ENCODE peak calls at places on chromosomes 7 and 10, in seven cellular contexts. O is transverse colon, K is endodermal cell, T is fibroblast of lung, A is heart right ventricle, X is tibial artery, E is neural progenitor cell. D is an unnamed sample. For H3K36me3, the result is how much of the 10 kb centered on the place peaks cover.

GRCh38 chr10:77608281-77608680 is 29.3 kb downstream of the KCNMA1 start:
- DNase-seq in T (no peak), E (no peak), O (no peak), K (no peak), A (no peak), X (no peak), D (no peak)

GRCh38 chr10:50558368-50558767 is 65.4 kb downstream of the SGMS1 start:
- DNase-seq in T (peak), A (no peak), X (no peak), E (no peak), O (no peak), K (no peak), D (no peak)

GRCh38 chr7:129690701-129691100 is 79.2 kb downstream of the NRF1 start:
- DNase-seq in O (no peak), X (no peak), E (no peak), A (no peak), K (no peak), T (no peak), D (no peak)

GRCh38 chr10:94016727-94017714 is 23.3 kb downstream of the PLCE1 start:
- DNase-seq in E (no peak), A (peak), T (no peak), O (no peak), X (no peak), K (peak), D (no peak)

GRCh38 chr7:98955992-98956391 is 77.7 kb downstream of the TRRAP start:
- DNase-seq in E (no peak), X (no peak), T (no peak), A (no peak), O (no peak), K (no peak), D (no peak)

GRCh38 chr10:95787447-95787846 is 31.5 kb downstream of the ENTPD1 start:
- DNase-seq in A (no peak), O (no peak), X (no peak), E (no peak), K (no peak), T (no peak), D (no peak)

GRCh38 chr10:93475871-93476270 is 6.3 kb downstream of the MYOF start:
- DNase-seq in X (no peak), O (peak), E (no peak), K (peak), T (no peak), A (no peak), D (no peak)

GRCh38 chr7:135575296-135575695 is 17.6 kb downstream of the NUP205 start:
- DNase-seq in A (no peak), X (no peak), K (no peak), O (no peak), E (no peak), T (no peak), D (no peak)

GRCh38 chr7:44184874-44185446 is 4.3 kb downstream of the GCK start:
- DNase-seq in O (no peak), E (no peak), T (no peak), K (no peak), X (no peak), A (no peak), D (no peak)

GRCh38 chr7:142854505-142855400 is at the start of gene EPHB6:
- DNase-seq in X (peak), O (peak), A (peak), K (peak), T (peak), E (peak), D (peak)

GRCh38 chr7:114959931-114960330 is 38.0 kb downstream of the MDFIC start:
- DNase-seq in T (peak), E (no peak), A (no peak), O (no peak), K (no peak), X (no peak), D (no peak)

GRCh38 chr7:47783456-47784240 is 164.6 kb downstream of the PKD1L1 start:
- DNase-seq in X (peak), T (peak), O (no peak), A (no peak), E (no peak), K (no peak), D (no peak)

GRCh38 chr10:105785721-105786120 is 1144.6 kb downstream of the SORCS3 start:
- DNase-seq in O (no peak), E (no peak), K (no peak), X (no peak), T (no peak), A (no peak), D (no peak)

GRCh38 chr7:9106747-9107146 is 673.3 kb downstream of the NXPH1 start:
- DNase-seq in X (no peak), T (no peak), E (no peak), K (no peak), O (no peak), A (no peak), D (no peak)

GRCh38 chr7:41508755-41509154 is 194.1 kb downstream of the INHBA start:
- DNase-seq in T (no peak), E (no peak), A (no peak), O (no peak), K (no peak), X (no peak), D (no peak)

GRCh38 chr7:21198929-21199328 is 229.0 kb upstream of the SP4 start:
- DNase-seq in E (no peak), O (peak), T (no peak), A (no peak), K (no peak), X (no peak), D (no peak)

GRCh38 chr7:95407751-95408150 is 11.6 kb upstream of the PON3 start:
- DNase-seq in O (no peak), A (no peak), K (no peak), T (no peak), X (no peak), E (peak), D (no peak)

GRCh38 chr10:69321865-69322264 is 43.6 kb downstream of the HK1 start:
- DNase-seq in K (no peak), T (peak), A (no peak), E (no peak), X (no peak), O (no peak), D (no peak)

GRCh38 chr7:96228760-96229159 is 93.1 kb downstream of the SLC25A13 start:
- DNase-seq in X (no peak), T (no peak), E (no peak), K (no peak), O (no peak), A (no peak), D (no peak)

GRCh38 chr7:44914992-44915607 is 29.8 kb upstream of the PURB start:
- DNase-seq in E (no peak), X (no peak), O (no peak), A (no peak), K (no peak), T (no peak), D (no peak)

GRCh38 chr7:27184342-27185012 is 555 bp downstream of the HOXA11 start:
- DNase-seq in X (peak), E (peak), O (peak), T (no peak), K (peak), A (no peak), D (peak)

GRCh38 chr10:127999291-127999690 is 92.4 kb downstream of the PTPRE start:
- DNase-seq in A (no peak), X (no peak), T (no peak), O (no peak), K (no peak), E (peak), D (no peak)

GRCh38 chr7:64946772-64947171 is 43.7 kb downstream of the ZNF273 start:
- DNase-seq in T (peak), K (peak), A (no peak), O (no peak), X (no peak), E (peak), D (no peak)

GRCh38 chr7:151631149-151631967 is 111.7 kb upstream of the RHEB start:
- DNase-seq in T (peak), K (peak), O (no peak), A (no peak), X (no peak), E (peak), D (no peak)

GRCh38 chr7:151630349-151630748 is 110.7 kb upstream of the RHEB start:
- DNase-seq in T (no peak), E (no peak), A (no peak), K (no peak), O (no peak), X (no peak), D (no peak)

GRCh38 chr7:151632750-151633515 is 113.2 kb upstream of the RHEB start:
- DNase-seq in K (peak), T (peak), E (peak), X (peak), A (peak), O (peak), D (peak)

GRCh38 chr7:151633516-151633812 is 113.8 kb upstream of the RHEB start:
- DNase-seq in T (no peak), E (no peak), A (no peak), X (no peak), O (no peak), K (no peak), D (no peak)

DNA sequence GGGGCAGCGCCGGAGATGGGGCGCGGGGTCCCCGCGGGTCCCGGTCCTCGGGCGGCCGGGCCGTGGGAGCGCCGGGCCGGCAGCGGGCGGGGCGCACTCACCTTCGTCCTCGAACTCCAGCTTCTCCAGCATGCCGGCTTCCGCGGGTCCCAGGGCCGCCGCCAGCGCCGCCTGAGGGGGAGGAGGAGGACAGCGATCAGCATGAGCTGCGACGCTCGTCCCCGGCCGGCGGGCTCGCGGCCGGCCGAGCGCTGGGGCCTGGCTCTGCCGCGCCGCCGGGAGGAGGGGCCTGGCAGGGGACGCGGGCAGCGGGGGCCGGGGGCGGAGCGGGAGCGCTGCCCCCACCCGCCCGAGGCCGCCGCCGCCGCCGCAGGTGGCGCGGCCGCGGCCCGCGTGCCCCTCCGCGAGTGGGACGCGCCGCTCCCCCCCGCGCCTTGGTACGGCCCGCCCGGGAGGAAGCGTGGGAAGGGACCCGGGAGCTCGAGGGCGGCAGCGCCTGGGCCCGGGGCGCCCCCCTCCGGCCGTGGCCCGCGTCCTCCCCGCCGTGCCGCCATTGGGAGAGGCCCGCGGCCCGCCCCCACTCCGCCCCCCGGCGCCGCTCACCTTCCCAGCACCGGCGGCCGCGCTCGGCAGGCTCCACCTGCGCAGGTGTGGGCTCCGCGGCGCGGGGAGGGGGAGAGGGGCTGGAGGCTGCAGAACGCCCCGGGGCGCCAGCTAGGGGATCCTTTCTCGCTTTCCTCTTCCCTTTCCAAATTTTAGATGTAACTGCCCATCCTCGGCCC is 112.5 kb upstream of the RHEB start:
- DNase-seq in E (peak), O (peak), K (peak), A (peak), X (peak), T (peak), D (no peak)
- TF ChIP-seq CTCF in E (peak), O (peak), K (peak), A (peak), X (peak), T (no peak), D (peak)

GRCh38 chr7:107917770-107918651 is 27.0 kb downstream of the DLD start:
- DNase-seq in K (no peak), A (no peak), O (no peak), X (no peak), T (no peak), E (no peak), D (no peak)

GRCh38 chr7:107922891-107923290 is 31.9 kb downstream of the DLD start:
- DNase-seq in E (no peak), K (no peak), O (no peak), X (no peak), A (no peak), T (no peak), D (no peak)

GRCh38 chr7:107918948-107919347 is 28.0 kb downstream of the DLD start:
- DNase-seq in K (no peak), O (no peak), A (no peak), T (no peak), X (no peak), E (no peak), D (no peak)

GRCh38 chr7:107924841-107925490 is 34.0 kb downstream of the DLD start:
- DNase-seq in K (no peak), A (no peak), O (no peak), X (no peak), T (no peak), E (no peak), D (no peak)

DNA sequence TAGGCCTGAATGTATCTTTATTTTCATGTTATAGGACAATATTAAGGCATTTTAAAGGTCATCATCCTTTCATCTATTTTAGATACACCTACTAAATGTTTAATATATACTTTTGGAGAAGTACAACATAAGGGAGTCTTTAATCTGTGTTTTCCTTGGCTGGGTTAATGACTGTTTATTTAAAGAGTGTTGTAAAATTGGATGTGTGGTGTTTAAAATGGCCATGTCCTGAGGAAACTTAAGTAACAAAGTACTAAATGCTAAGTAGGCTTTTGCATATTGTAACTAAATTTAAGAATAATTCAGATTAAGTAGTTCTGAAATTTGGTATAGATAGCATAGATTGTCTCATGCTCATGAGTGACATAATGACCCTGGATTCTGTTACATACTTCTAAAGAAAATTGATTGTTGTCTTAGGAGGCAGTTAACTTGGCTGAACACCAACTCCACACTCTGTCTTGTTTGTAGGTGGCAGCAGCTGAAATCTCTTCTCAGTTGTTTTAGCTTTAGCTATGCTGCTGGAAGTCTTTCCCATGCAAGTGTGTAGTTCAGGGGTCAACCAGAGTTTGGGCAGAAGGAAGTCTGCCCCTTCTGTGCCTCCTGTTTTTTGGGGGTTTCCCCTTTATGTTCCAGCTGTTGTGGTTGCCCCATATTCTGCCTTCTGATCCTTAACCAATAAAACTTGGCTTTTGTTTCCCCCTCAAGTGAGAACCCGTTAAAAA is 29.2 kb downstream of the DLD start:
- DNase-seq in K (no peak), E (no peak), X (no peak), T (peak), O (no peak), A (no peak), D (no peak)
- H3K36me3 ChIP-seq in K (half or more), E (under half), X (half or more), T (under half), O (under half), A (under half), D (half or more)

GRCh38 chr7:148260605-148261004 is 330.0 kb upstream of the C7orf33 start:
- DNase-seq in A (no peak), X (no peak), K (no peak), O (peak), E (no peak), T (peak), D (no peak)

GRCh38 chr7:148253629-148254028 is 336.9 kb upstream of the C7orf33 start:
- DNase-seq in T (no peak), X (no peak), O (no peak), A (no peak), E (no peak), K (no peak), D (no peak)

GRCh38 chr7:148256433-148256832 is 334.1 kb upstream of the C7orf33 start:
- DNase-seq in A (no peak), X (no peak), T (no peak), O (no peak), K (no peak), E (no peak), D (no peak)

DNA sequence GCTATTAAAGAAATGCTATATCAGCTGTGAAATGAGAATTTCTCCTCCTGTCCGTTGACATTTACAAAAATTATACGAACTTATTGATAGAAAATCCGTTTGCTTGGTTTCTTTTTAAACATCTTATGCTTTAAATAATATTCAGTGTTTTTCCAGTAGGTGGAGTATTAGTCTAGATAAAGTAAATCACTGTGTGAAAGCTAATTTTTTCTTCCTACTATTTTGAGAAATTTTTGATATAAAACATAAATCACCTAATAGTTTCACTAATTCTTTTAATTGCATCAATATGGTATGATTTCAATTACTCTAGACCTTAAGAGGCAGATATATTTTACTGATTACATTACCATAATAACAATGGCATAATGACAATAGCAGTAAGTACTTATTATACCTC is 335.2 kb upstream of the C7orf33 start:
- DNase-seq in X (no peak), O (no peak), T (no peak), E (no peak), K (no peak), A (no peak), D (no peak)
- TF ChIP-seq CTCF in X (no peak), O (no peak), T (no peak), E (peak), K (peak), A (peak), D (no peak)

DNA sequence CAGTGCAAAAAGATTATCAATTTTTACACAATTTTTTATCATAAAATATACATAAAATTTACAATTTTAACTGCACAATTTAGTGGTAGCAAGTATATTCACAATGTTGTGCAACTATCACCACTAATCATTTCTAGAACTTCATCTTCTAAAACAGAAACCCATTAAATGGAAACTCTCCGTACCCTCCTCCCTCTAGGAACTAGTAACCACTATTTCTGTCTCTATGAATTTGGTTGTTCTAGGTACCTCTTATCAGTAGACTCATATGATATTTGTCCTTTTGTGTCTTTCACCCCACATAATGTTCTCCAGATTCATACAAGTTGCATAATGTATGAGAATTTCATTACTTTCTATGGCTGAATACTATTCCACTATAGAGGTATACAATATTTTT is 73.5 kb downstream of the HERC4 start:
- DNase-seq in T (no peak), A (no peak), K (no peak), E (no peak), X (no peak), O (no peak), D (no peak)
- H3K36me3 ChIP-seq in T (under half), A (under half), K (under half), E (under half), X (under half), O (under half), D (under half)

GRCh38 chr7:111559665-111560064 is 2.6 kb downstream of the IMMP2L start:
- DNase-seq in O (no peak), E (no peak), T (no peak), A (no peak), X (no peak), K (no peak), D (no peak)

GRCh38 chr7:111560773-111561658 is 1.3 kb downstream of the IMMP2L start:
- DNase-seq in T (peak), A (no peak), K (no peak), X (no peak), E (peak), O (no peak), D (no peak)

GRCh38 chr7:111564078-111564477 is 1.8 kb upstream of the IMMP2L start:
- DNase-seq in A (no peak), X (no peak), E (no peak), O (no peak), T (no peak), K (no peak), D (no peak)

GRCh38 chr7:111561659-111561908 is 708 bp downstream of the IMMP2L start:
- DNase-seq in K (no peak), A (no peak), T (no peak), X (no peak), O (no peak), E (no peak), D (no peak)

DNA sequence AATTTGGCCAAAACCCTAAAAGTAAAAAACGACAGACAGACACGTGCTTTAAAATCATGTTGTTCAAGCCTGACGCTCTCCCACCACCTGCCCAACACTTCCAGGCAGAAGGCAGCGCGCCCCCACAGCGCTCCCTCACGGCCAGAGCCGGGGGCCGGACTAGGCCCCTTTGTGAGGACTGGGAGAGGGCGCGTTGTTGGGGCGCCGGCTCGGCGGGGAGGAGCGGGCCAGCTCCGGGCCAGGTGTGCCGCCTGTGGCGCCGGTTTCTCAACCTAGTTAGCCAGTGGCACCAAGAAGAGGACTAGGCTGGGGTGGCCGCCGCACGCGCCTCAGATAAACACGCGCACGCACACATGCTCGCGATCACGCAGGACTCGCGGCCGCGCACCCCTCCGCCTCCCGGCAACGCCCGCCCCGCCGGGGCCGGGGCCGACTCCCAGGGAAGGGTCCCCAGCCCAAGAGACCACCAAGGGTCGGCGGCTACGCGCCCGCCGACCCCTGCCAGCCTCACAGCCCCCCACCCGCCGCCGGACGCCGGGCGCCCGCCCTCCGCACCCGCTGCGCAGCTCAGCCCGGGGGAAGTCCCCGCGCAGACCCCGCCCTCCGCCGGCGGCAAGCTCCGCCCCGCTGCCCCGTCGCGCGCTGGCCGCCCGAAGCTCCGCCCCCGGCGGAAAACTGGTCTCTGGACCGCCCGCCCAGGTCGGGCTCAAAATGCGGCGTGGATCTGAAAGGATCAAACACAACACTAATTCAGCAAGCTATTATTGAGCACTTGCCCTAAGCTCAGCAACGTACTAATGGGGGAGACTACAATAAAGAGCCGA is at the start of gene IMMP2L:
- DNase-seq in A (peak), O (peak), K (peak), E (peak), T (peak), X (peak), D (peak)
- TF ChIP-seq CTCF in A (peak), O (peak), K (peak), E (peak), T (peak), X (peak), D (peak)

D was measured in suprapubic skin.